ENCODE peak calls at places on chromosome 16, in five cellular contexts. D is breast epithelium; O is MG63; L is GM18507; S is effector CD4-positive, alpha-beta T cell. K is an unnamed sample.

GRCh38 chr16:59632266-59632855 is 898.2 kb upstream of the GOT2 start:
- DNase-seq in L (no peak), D (no peak), O (peak), S (no peak), K (no peak)

GRCh38 chr16:1146409-1146808 is 6.5 kb upstream of the CACNA1H start:
- DNase-seq in S (no peak), L (no peak), D (no peak), O (no peak), K (no peak)

GRCh38 chr16:10408824-10409381 is 23.0 kb downstream of the ATF7IP2 start:
- DNase-seq in L (no peak), D (no peak), O (no peak), S (no peak), K (no peak)

GRCh38 chr16:10935491-10935890 is 6.8 kb downstream of the DEXI start:
- DNase-seq in S (no peak), L (no peak), O (no peak), D (no peak), K (no peak)

GRCh38 chr16:5438591-5438990 is 341.0 kb upstream of the EEF2KMT start:
- DNase-seq in O (peak), L (no peak), S (no peak), D (no peak), K (no peak)

GRCh38 chr16:66961065-66961744 is at the start of gene CES3:
- DNase-seq in S (no peak), O (peak), L (no peak), D (no peak), K (peak)

GRCh38 chr16:2979669-2980226 is 498 bp downstream of the PKMYT1 start:
- DNase-seq in D (no peak), S (no peak), O (peak), L (no peak), K (no peak)

GRCh38 chr16:65570261-65570660 is 448.4 kb upstream of the CDH11 start:
- DNase-seq in L (no peak), S (no peak), D (no peak), O (no peak), K (no peak)

GRCh38 chr16:23288209-23288608 is 13.9 kb upstream of the SCNN1B start:
- DNase-seq in D (no peak), S (no peak), L (no peak), O (no peak), K (no peak)

GRCh38 chr16:65825191-65825856 is 541.2 kb upstream of the CDH5 start:
- DNase-seq in S (no peak), D (no peak), L (no peak), O (no peak), K (no peak)

GRCh38 chr16:81436381-81436780 is 8.2 kb upstream of the CMIP start:
- DNase-seq in D (no peak), O (no peak), L (no peak), S (no peak), K (no peak)

GRCh38 chr16:55656695-55657092 is 906 bp downstream of the SLC6A2 start:
- DNase-seq in S (no peak), L (no peak), O (no peak), D (no peak), K (no peak)

GRCh38 chr16:24696699-24697098 is 32.8 kb upstream of the TNRC6A start:
- DNase-seq in O (no peak), D (no peak), L (no peak), S (no peak), K (no peak)

GRCh38 chr16:84752600-84752999 is 52.8 kb downstream of the USP10 start:
- DNase-seq in D (no peak), S (no peak), O (no peak), L (no peak), K (no peak)

GRCh38 chr16:4859900-4860255 is 12.6 kb downstream of the UBN1 start:
- DNase-seq in S (no peak), L (no peak), O (no peak), D (no peak), K (no peak)

GRCh38 chr16:31869511-31870201 is 4.0 kb upstream of the ZNF267 start:
- DNase-seq in O (peak), S (peak), D (no peak), L (no peak), K (no peak)

GRCh38 chr16:66070140-66070887 is 296.2 kb upstream of the CDH5 start:
- DNase-seq in D (no peak), S (no peak), L (no peak), O (peak), K (no peak)

GRCh38 chr16:88807626-88808453 is 3.9 kb downstream of the APRT start:
- DNase-seq in O (no peak), L (no peak), S (no peak), D (no peak), K (no peak)

GRCh38 chr16:22316411-22316811 is 19.2 kb downstream of the POLR3E start:
- DNase-seq in L (no peak), S (no peak), D (no peak), O (no peak), K (no peak)

GRCh38 chr16:69276143-69277115 is 34.7 kb upstream of the VPS4A start:
- DNase-seq in O (peak), S (no peak), D (no peak), L (no peak), K (no peak)

GRCh38 chr16:30715777-30716445 is 16.9 kb downstream of the SRCAP start:
- DNase-seq in O (no peak), D (no peak), L (peak), S (peak), K (peak)

GRCh38 chr16:830871-831570 is 30.5 kb upstream of the GNG13 start:
- DNase-seq in S (no peak), D (no peak), O (no peak), L (no peak), K (no peak)

GRCh38 chr16:3652373-3653037 is 2.0 kb upstream of the DNASE1 start:
- DNase-seq in L (no peak), S (no peak), D (peak), O (no peak), K (no peak)

GRCh38 chr16:5905935-5906334 is 808.3 kb upstream of the EEF2KMT start:
- DNase-seq in O (no peak), S (no peak), L (no peak), D (no peak), K (no peak)

GRCh38 chr16:29915590-29916247 is 10.3 kb downstream of the KCTD13 start:
- DNase-seq in O (no peak), D (no peak), L (no peak), S (no peak), K (no peak)

K was measured in GM12892.